ENCODE peak calls at places on chromosome 9, in four cellular contexts. W, X, K and H are unnamed samples.

GRCh38 chr9:77647659-77648457 is at the start of gene GNA14:
- ATAC-seq in W (peak; percentile 41), X (no peak), K (peak; percentile 53), H (peak; percentile 46)

GRCh38 chr9:127179633-127180401 is 57.4 kb upstream of the ANGPTL2 start:
- ATAC-seq in W (peak; percentile 30), X (no peak), K (no peak), H (no peak)

GRCh38 chr9:32844259-32844658 is 60.9 kb downstream of the TMEM215 start:
- ATAC-seq in W (no peak), X (no peak), K (no peak), H (no peak)

GRCh38 chr9:122376791-122377190 is 6.0 kb downstream of the PTGS1 start:
- ATAC-seq in W (no peak), X (no peak), K (no peak), H (no peak)

GRCh38 chr9:92385474-92385873 is 18.9 kb downstream of the OGN start:
- ATAC-seq in W (no peak), X (no peak), K (no peak), H (no peak)

GRCh38 chr9:16335788-16336580 is 534.5 kb downstream of the BNC2 start:
- ATAC-seq in W (no peak), X (no peak), K (peak; percentile 82), H (peak; percentile 94)

GRCh38 chr9:127222388-127223095 is 42.0 kb upstream of the GARNL3 start:
- ATAC-seq in W (no peak), X (no peak), K (no peak), H (no peak)

GRCh38 chr9:109793196-109793595 is 13.2 kb downstream of the PALM2AKAP2 start:
- ATAC-seq in W (no peak), X (no peak), K (no peak), H (peak; percentile 39)

GRCh38 chr9:88922091-88922490 is 69.2 kb upstream of the S1PR3 start:
- ATAC-seq in W (peak; percentile 80), X (peak; percentile 70), K (no peak), H (no peak)

GRCh38 chr9:126588491-126589168 is 25.1 kb upstream of the LMX1B start:
- ATAC-seq in W (no peak), X (no peak), K (no peak), H (no peak)

GRCh38 chr9:90901933-90902332 is 100.3 kb downstream of the SYK start:
- ATAC-seq in W (peak; percentile 60), X (no peak), K (no peak), H (no peak)

GRCh38 chr9:96508227-96508940 is 58.4 kb downstream of the HABP4 start:
- ATAC-seq in W (no peak), X (no peak), K (peak; percentile 63), H (no peak)

GRCh38 chr9:78032599-78033457 is 1.2 kb upstream of the GNAQ start:
- ATAC-seq in W (no peak), X (peak; percentile 26), K (no peak), H (peak; percentile 5)

GRCh38 chr9:93124793-93125192 is 9.3 kb downstream of the NINJ1 start:
- ATAC-seq in W (no peak), X (no peak), K (no peak), H (no peak)

GRCh38 chr9:7173139-7173538 is 415.4 kb downstream of the KDM4C start:
- ATAC-seq in W (no peak), X (no peak), K (no peak), H (no peak)

GRCh38 chr9:14652729-14653377 is 40.4 kb downstream of the ZDHHC21 start:
- ATAC-seq in W (no peak), X (no peak), K (no peak), H (no peak)

GRCh38 chr9:27535701-27536118 is 6.1 kb upstream of the MOB3B start:
- ATAC-seq in W (no peak), X (no peak), K (no peak), H (no peak)

GRCh38 chr9:125663127-125663526 is 43.9 kb downstream of the MAPKAP1 start:
- ATAC-seq in W (peak; percentile 62), X (peak; percentile 53), K (no peak), H (no peak)

GRCh38 chr9:137270929-137271695 is 6.4 kb upstream of the TOR4A start:
- ATAC-seq in W (peak; percentile 35), X (peak; percentile 67), K (peak; percentile 8), H (no peak)

GRCh38 chr9:19074836-19075235 is 25.6 kb downstream of the RRAGA start:
- ATAC-seq in W (no peak), X (no peak), K (no peak), H (no peak)

GRCh38 chr9:36625006-36625600 is 52.4 kb downstream of the MELK start:
- ATAC-seq in W (peak; percentile 46), X (no peak), K (peak; percentile 95), H (peak; percentile 86)

GRCh38 chr9:122816163-122816867 is 12.1 kb downstream of the PDCL start:
- ATAC-seq in W (peak; percentile 60), X (peak; percentile 89), K (peak; percentile 77), H (peak; percentile 82)

GRCh38 chr9:70998962-70999361 is 122.5 kb downstream of the TRPM3 start:
- ATAC-seq in W (no peak), X (no peak), K (no peak), H (no peak)